ENCODE peak calls at places on chromosomes 16 and 17, in seven cellular contexts. One of them, this sample, is unnamed. For H3K36me3, the result is how much of the 10 kb centered on the place peaks cover.

GRCh38 chr16:29845656-29846055 is 17.4 kb downstream of the CDIPT start:
- DNase-seq in effector memory CD4-positive, alpha-beta T cell: no peak
- DNase-seq in thoracic aorta: no peak
- DNase-seq in heart right ventricle: no peak
- DNase-seq in aorta: no peak
- DNase-seq in psoas muscle: no peak
- DNase-seq in ascending aorta: no peak
- DNase-seq in this sample: no peak

GRCh38 chr17:64661731-64661980 is 451 bp downstream of the SMURF2 start:
- DNase-seq in heart right ventricle: no peak
- DNase-seq in thoracic aorta: no peak
- DNase-seq in psoas muscle: no peak
- DNase-seq in aorta: peak
- DNase-seq in ascending aorta: peak
- DNase-seq in effector memory CD4-positive, alpha-beta T cell: no peak
- DNase-seq in this sample: no peak

GRCh38 chr17:62859146-62859545 is 51.0 kb upstream of the MARCHF10 start:
- DNase-seq in effector memory CD4-positive, alpha-beta T cell: no peak
- DNase-seq in aorta: no peak
- DNase-seq in ascending aorta: no peak
- DNase-seq in psoas muscle: no peak
- DNase-seq in thoracic aorta: peak
- DNase-seq in heart right ventricle: no peak
- DNase-seq in this sample: no peak

GRCh38 chr17:77923776-77924513 is 34.6 kb upstream of the TNRC6C start:
- DNase-seq in aorta: no peak
- DNase-seq in heart right ventricle: no peak
- DNase-seq in effector memory CD4-positive, alpha-beta T cell: no peak
- DNase-seq in thoracic aorta: no peak
- DNase-seq in psoas muscle: no peak
- DNase-seq in ascending aorta: no peak
- DNase-seq in this sample: no peak

GRCh38 chr16:55497558-55497957 is 11.3 kb upstream of the LPCAT2 start:
- DNase-seq in ascending aorta: no peak
- DNase-seq in aorta: no peak
- DNase-seq in thoracic aorta: no peak
- DNase-seq in effector memory CD4-positive, alpha-beta T cell: no peak
- DNase-seq in psoas muscle: no peak
- DNase-seq in heart right ventricle: no peak
- DNase-seq in this sample: no peak

GRCh38 chr16:52568495-52568894 is 21.6 kb upstream of the TOX3 start:
- DNase-seq in effector memory CD4-positive, alpha-beta T cell: no peak
- DNase-seq in thoracic aorta: no peak
- DNase-seq in ascending aorta: no peak
- DNase-seq in psoas muscle: no peak
- DNase-seq in aorta: no peak
- DNase-seq in heart right ventricle: no peak
- DNase-seq in this sample: no peak

GRCh38 chr17:17356931-17357270 is 53.7 kb downstream of the NT5M start:
- DNase-seq in thoracic aorta: no peak
- DNase-seq in aorta: no peak
- DNase-seq in psoas muscle: no peak
- DNase-seq in effector memory CD4-positive, alpha-beta T cell: no peak
- DNase-seq in heart right ventricle: no peak
- DNase-seq in ascending aorta: no peak
- DNase-seq in this sample: no peak

GRCh38 chr17:59347975-59348391 is 16.5 kb downstream of the YPEL2 start:
- DNase-seq in heart right ventricle: no peak
- DNase-seq in thoracic aorta: no peak
- DNase-seq in psoas muscle: no peak
- DNase-seq in ascending aorta: no peak
- DNase-seq in aorta: no peak
- DNase-seq in effector memory CD4-positive, alpha-beta T cell: no peak
- DNase-seq in this sample: no peak

GRCh38 chr17:82592289-82592683 is 56.0 kb downstream of the WDR45B start:
- DNase-seq in heart right ventricle: no peak
- DNase-seq in effector memory CD4-positive, alpha-beta T cell: no peak
- DNase-seq in aorta: no peak
- DNase-seq in psoas muscle: no peak
- DNase-seq in ascending aorta: no peak
- DNase-seq in thoracic aorta: no peak
- DNase-seq in this sample: no peak

DNA sequence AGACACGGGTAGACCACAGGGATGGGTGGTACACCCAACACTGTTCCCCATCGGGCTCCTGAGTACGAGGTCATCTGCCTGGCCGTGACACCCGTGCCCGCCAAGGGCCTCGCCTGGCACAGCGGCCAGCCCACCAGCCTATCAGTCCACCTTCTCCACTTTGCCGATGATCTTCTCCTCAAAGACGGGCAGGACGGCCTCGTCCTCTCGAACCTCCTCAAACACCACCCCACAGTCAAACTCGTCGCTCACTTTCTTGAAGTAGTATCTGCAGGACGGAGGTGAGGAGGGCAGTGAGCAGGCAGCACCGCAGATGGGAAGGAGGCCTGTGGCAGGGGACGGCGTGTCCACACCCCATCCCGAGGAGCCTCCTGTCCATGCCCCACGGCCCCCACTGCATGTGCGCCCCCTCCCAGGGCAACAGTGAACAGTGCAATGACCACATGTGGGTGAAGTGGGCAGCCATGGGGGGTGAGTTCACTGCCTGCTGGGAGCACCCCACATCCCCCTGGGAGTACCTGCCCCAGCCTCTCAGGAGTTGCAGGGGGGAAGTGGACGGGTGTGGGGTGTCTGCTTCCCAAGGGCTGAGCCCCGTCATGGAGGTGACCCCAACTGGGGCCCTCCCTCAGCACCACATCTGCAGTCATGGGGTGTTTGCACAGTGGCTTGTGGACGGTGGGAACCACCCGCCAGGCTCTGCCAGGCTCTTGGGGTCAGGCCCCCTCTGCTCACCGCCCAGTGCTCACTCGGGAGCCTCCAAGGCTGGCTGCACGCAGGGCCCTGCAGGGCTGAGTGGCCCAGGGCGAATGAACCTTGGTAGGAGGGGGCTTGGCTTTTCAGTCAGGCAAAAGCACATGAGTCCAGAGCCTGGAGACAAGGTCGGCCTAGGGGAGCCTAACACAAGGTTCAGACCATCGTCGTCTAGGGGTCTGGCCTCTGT is 5.3 kb downstream of the PDIA2 start:
- DNase-seq in heart right ventricle: no peak
- DNase-seq in aorta: no peak
- DNase-seq in effector memory CD4-positive, alpha-beta T cell: no peak
- DNase-seq in ascending aorta: no peak
- DNase-seq in psoas muscle: peak
- DNase-seq in thoracic aorta: no peak
- DNase-seq in this sample: no peak
- H3K36me3 ChIP-seq in heart right ventricle: under half
- H3K36me3 ChIP-seq in aorta: under half
- H3K36me3 ChIP-seq in effector memory CD4-positive, alpha-beta T cell: half or more
- H3K36me3 ChIP-seq in ascending aorta: half or more
- H3K36me3 ChIP-seq in psoas muscle: under half
- H3K36me3 ChIP-seq in thoracic aorta: under half
- H3K36me3 ChIP-seq in this sample: under half

GRCh38 chr17:68513932-68514331 is 1.7 kb downstream of the PRKAR1A start:
- DNase-seq in heart right ventricle: no peak
- DNase-seq in aorta: no peak
- DNase-seq in ascending aorta: no peak
- DNase-seq in psoas muscle: no peak
- DNase-seq in thoracic aorta: no peak
- DNase-seq in effector memory CD4-positive, alpha-beta T cell: no peak
- DNase-seq in this sample: no peak
- H3K4me3 ChIP-seq in heart right ventricle: peak
- H3K4me3 ChIP-seq in aorta: peak
- H3K4me3 ChIP-seq in ascending aorta: peak
- H3K4me3 ChIP-seq in psoas muscle: peak
- H3K4me3 ChIP-seq in thoracic aorta: peak
- H3K4me3 ChIP-seq in effector memory CD4-positive, alpha-beta T cell: peak
- H3K4me3 ChIP-seq in this sample: peak

GRCh38 chr16:22300427-22301071 is 3.3 kb downstream of the POLR3E start:
- DNase-seq in psoas muscle: peak
- DNase-seq in effector memory CD4-positive, alpha-beta T cell: no peak
- DNase-seq in heart right ventricle: peak
- DNase-seq in aorta: no peak
- DNase-seq in ascending aorta: no peak
- DNase-seq in thoracic aorta: no peak
- DNase-seq in this sample: no peak
- H3K36me3 ChIP-seq in psoas muscle: under half
- H3K36me3 ChIP-seq in effector memory CD4-positive, alpha-beta T cell: under half
- H3K36me3 ChIP-seq in heart right ventricle: under half
- H3K36me3 ChIP-seq in aorta: under half
- H3K36me3 ChIP-seq in ascending aorta: under half
- H3K36me3 ChIP-seq in thoracic aorta: under half
- H3K36me3 ChIP-seq in this sample: under half

DNA sequence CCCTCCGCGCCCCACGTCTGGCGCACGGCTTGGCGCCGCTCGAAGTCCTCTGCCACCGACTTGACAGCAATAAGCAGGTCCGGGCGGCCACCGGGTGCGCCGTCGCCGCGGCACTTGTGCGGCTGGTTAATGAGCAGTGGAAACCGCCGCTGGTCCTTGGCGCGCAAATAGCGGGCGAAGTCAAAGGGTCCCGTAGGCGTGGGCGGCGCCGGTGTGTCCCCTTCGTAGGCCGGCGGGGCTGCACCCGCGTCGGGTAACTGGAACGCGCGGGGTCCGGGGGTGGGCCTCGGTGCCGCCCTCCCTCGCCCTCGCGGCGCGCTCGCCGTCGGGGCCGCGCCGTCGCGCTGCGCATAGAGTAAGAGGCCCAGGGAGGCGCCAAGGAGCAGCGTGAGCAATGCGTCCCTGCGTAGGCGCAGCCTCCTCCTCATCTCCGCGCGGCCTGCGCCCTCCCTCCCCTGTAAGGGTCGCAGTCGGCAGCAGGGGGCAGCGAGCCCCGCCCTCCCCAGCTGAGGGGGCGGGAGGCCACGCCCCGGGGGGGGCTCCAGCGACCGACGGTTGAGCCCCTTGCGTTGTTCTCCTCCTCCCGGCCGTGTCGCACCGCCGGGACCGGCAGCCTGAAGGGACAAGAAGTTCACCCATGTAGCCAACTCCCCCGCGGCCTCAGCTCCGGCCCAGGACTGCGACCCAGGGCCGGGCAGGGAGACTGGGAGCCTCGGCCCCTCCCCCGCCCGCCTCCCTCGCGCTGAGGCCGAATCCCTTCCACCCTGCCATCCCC is 553 bp downstream of the B3GNT9 start:
- DNase-seq in psoas muscle: peak
- DNase-seq in aorta: peak
- DNase-seq in heart right ventricle: peak
- DNase-seq in thoracic aorta: no peak
- DNase-seq in effector memory CD4-positive, alpha-beta T cell: no peak
- DNase-seq in ascending aorta: no peak
- DNase-seq in this sample: no peak
- H3K4me3 ChIP-seq in psoas muscle: peak
- H3K4me3 ChIP-seq in aorta: peak
- H3K4me3 ChIP-seq in heart right ventricle: peak
- H3K4me3 ChIP-seq in thoracic aorta: peak
- H3K4me3 ChIP-seq in effector memory CD4-positive, alpha-beta T cell: peak
- H3K4me3 ChIP-seq in ascending aorta: peak
- H3K4me3 ChIP-seq in this sample: peak